ENCODE peak calls at places on chromosomes 12 and 14, in ten cellular contexts. Q is Calu3; G is A549; R is stomach; Y is CD8-positive, alpha-beta T cell; N is endothelial cell; O is ascending aorta; K is neural crest cell; V is AG10803; I is AG09309. F is an unnamed sample.

GRCh38 chr12:89162704-89163261 is 189.5 kb downstream of the DUSP6 start:
- DNase-seq in Q (no peak), G (peak), R (peak), Y (no peak), N (no peak), O (peak), K (no peak), V (peak), I (peak), F (peak)

GRCh38 chr12:125794401-125794800 is 729.2 kb downstream of the AACS start:
- DNase-seq in Q (no peak), G (no peak), R (no peak), Y (no peak), N (no peak), O (no peak), K (no peak), V (no peak), I (no peak), F (no peak)

GRCh38 chr14:105709281-105710118 is 183.1 kb downstream of the TMEM121 start:
- DNase-seq in Q (no peak), G (no peak), R (no peak), Y (no peak), N (no peak), O (no peak), K (no peak), V (no peak), I (no peak), F (no peak)

GRCh38 chr12:32718926-32719325 is 36.8 kb downstream of the YARS2 start:
- DNase-seq in Q (no peak), G (no peak), R (no peak), Y (no peak), N (no peak), O (no peak), K (no peak), V (no peak), I (no peak), F (no peak)

GRCh38 chr14:56490379-56490778 is 89.2 kb upstream of the TMEM260 start:
- DNase-seq in Q (peak), G (peak), R (no peak), Y (no peak), N (no peak), O (no peak), K (no peak), V (peak), I (no peak), F (no peak)

GRCh38 chr14:101352567-101352966 is 208.7 kb upstream of the DIO3 start:
- DNase-seq in Q (no peak), G (no peak), R (peak), Y (no peak), N (no peak), O (no peak), K (no peak), V (no peak), I (no peak), F (no peak)

GRCh38 chr12:88127855-88128254 is 14.0 kb downstream of the CEP290 start:
- DNase-seq in Q (no peak), G (no peak), R (no peak), Y (no peak), N (no peak), O (no peak), K (no peak), V (no peak), I (no peak), F (no peak)

GRCh38 chr14:95701846-95702221 is 12.1 kb downstream of the TCL1A start:
- DNase-seq in Q (no peak), G (no peak), R (no peak), Y (no peak), N (no peak), O (no peak), K (no peak), V (no peak), I (no peak), F (no peak)

GRCh38 chr14:96160030-96160912 is 44.4 kb upstream of the BDKRB2 start:
- DNase-seq in Q (no peak), G (peak), R (peak), Y (no peak), N (no peak), O (no peak), K (no peak), V (no peak), I (no peak), F (no peak)

GRCh38 chr14:67526676-67527459 is 6.2 kb upstream of the PLEKHH1 start:
- DNase-seq in Q (peak), G (peak), R (peak), Y (no peak), N (peak), O (no peak), K (peak), V (peak), I (no peak), F (no peak)

GRCh38 chr14:85619866-85620265 is 89.9 kb downstream of the FLRT2 start:
- DNase-seq in Q (no peak), G (no peak), R (no peak), Y (no peak), N (no peak), O (no peak), K (no peak), V (no peak), I (no peak), F (no peak)

GRCh38 chr12:21774358-21775129 is at the start of gene KCNJ8:
- DNase-seq in Q (no peak), G (peak), R (peak), Y (no peak), N (peak), O (peak), K (peak), V (peak), I (no peak), F (no peak)

GRCh38 chr14:33611405-33612183 is 339.3 kb downstream of the EGLN3 start:
- DNase-seq in Q (no peak), G (no peak), R (no peak), Y (no peak), N (no peak), O (no peak), K (no peak), V (peak), I (no peak), F (no peak)

GRCh38 chr14:52277552-52277951 is 10.1 kb downstream of the PTGDR start:
- DNase-seq in Q (no peak), G (no peak), R (no peak), Y (no peak), N (no peak), O (no peak), K (no peak), V (no peak), I (no peak), F (no peak)

GRCh38 chr12:116244474-116245090 is 32.9 kb downstream of the MED13L start:
- DNase-seq in Q (no peak), G (no peak), R (no peak), Y (no peak), N (no peak), O (no peak), K (no peak), V (no peak), I (no peak), F (no peak)

GRCh38 chr12:27652174-27652763 is 44.0 kb upstream of the REP15 start:
- DNase-seq in Q (peak), G (peak), R (peak), Y (peak), N (peak), O (no peak), K (peak), V (peak), I (peak), F (no peak)

GRCh38 chr14:52918486-52918885 is 32.4 kb downstream of the FERMT2 start:
- DNase-seq in Q (no peak), G (peak), R (no peak), Y (no peak), N (no peak), O (no peak), K (no peak), V (peak), I (no peak), F (peak)

GRCh38 chr12:12807970-12808702 is 5.0 kb upstream of the DDX47 start:
- DNase-seq in Q (no peak), G (no peak), R (peak), Y (peak), N (no peak), O (peak), K (no peak), V (no peak), I (no peak), F (peak)

GRCh38 chr12:118136559-118137003 is 657 bp downstream of the PEBP1 start:
- DNase-seq in Q (peak), G (peak), R (peak), Y (peak), N (peak), O (peak), K (peak), V (peak), I (no peak), F (peak)

GRCh38 chr12:112684742-112685141 is 106.8 kb upstream of the RPH3A start:
- DNase-seq in Q (no peak), G (peak), R (no peak), Y (no peak), N (no peak), O (no peak), K (no peak), V (no peak), I (no peak), F (no peak)

GRCh38 chr14:36656769-36657408 is 4.8 kb upstream of the PAX9 start:
- DNase-seq in Q (no peak), G (no peak), R (no peak), Y (no peak), N (no peak), O (no peak), K (no peak), V (no peak), I (no peak), F (no peak)

GRCh38 chr14:36657409-36658090 is 4.1 kb upstream of the PAX9 start:
- DNase-seq in Q (no peak), G (no peak), R (no peak), Y (no peak), N (no peak), O (no peak), K (no peak), V (no peak), I (no peak), F (no peak)

GRCh38 chr14:36655054-36655381 is 6.6 kb upstream of the PAX9 start:
- DNase-seq in Q (no peak), G (no peak), R (no peak), Y (no peak), N (no peak), O (no peak), K (no peak), V (no peak), I (no peak), F (no peak)

GRCh38 chr14:36655571-36655962 is 6.1 kb upstream of the PAX9 start:
- DNase-seq in Q (no peak), G (no peak), R (no peak), Y (no peak), N (no peak), O (no peak), K (no peak), V (no peak), I (no peak), F (no peak)

DNA sequence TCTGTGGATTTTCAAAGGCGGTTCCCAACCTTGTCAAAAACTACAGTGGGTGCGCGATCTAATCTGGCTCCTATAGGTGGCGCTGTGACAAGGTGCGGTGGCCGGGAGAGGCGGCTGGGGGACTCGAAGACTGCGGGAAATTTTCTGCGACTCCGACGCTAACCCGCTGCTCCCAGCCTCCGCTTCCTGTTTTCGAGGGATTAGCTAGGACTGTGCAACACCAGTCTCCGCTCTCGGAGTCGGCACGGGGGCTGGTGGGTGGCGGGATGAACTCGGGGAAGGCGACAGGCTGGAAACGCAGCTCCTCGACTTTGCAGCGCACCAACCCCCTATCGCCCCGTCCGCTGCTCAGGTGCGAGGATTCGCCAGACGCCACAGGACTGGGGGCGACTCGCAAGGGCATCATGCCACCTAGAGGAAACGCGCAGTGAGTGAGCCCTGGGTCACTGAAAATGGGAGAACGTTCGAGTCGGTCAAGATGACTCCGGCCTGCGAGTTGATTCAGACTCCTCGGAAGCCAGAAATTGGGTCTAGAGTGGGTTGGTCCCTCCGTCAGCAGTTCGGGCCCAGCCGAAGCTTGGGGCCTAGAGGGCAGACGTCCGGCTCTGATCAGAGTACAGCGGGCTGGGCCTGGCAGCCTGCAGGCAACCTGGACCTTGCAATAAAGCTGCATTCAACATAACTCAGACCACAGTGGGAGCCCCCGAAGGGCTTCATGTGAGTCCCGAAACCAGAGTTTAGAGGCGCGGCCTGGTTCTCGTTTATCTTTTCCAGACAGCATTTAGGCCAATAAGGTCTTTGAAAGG is 5.5 kb upstream of the PAX9 start:
- DNase-seq in Q (peak), G (peak), R (no peak), Y (no peak), N (peak), O (no peak), K (peak), V (no peak), I (no peak), F (no peak)
- TF ChIP-seq CTCF in Q (peak), G (peak), R (peak), Y (no peak), N (peak), O (no peak), K (peak), V (peak), I (peak), F (no peak)

GRCh38 chr14:69587389-69587788 is 12.7 kb upstream of the CCDC177 start:
- DNase-seq in Q (no peak), G (no peak), R (peak), Y (no peak), N (no peak), O (no peak), K (no peak), V (no peak), I (no peak), F (no peak)
- TF ChIP-seq CTCF in Q (no peak), G (no peak), R (no peak), Y (no peak), N (no peak), O (no peak), K (no peak), V (no peak), I (no peak), F (no peak)

GRCh38 chr14:74586681-74587362 is 25.2 kb downstream of the LTBP2 start:
- DNase-seq in Q (no peak), G (no peak), R (no peak), Y (no peak), N (no peak), O (no peak), K (no peak), V (no peak), I (no peak), F (no peak)
- TF ChIP-seq CTCF in Q (no peak), G (no peak), R (no peak), Y (no peak), N (no peak), O (no peak), K (no peak), V (no peak), I (no peak), F (no peak)

DNA sequence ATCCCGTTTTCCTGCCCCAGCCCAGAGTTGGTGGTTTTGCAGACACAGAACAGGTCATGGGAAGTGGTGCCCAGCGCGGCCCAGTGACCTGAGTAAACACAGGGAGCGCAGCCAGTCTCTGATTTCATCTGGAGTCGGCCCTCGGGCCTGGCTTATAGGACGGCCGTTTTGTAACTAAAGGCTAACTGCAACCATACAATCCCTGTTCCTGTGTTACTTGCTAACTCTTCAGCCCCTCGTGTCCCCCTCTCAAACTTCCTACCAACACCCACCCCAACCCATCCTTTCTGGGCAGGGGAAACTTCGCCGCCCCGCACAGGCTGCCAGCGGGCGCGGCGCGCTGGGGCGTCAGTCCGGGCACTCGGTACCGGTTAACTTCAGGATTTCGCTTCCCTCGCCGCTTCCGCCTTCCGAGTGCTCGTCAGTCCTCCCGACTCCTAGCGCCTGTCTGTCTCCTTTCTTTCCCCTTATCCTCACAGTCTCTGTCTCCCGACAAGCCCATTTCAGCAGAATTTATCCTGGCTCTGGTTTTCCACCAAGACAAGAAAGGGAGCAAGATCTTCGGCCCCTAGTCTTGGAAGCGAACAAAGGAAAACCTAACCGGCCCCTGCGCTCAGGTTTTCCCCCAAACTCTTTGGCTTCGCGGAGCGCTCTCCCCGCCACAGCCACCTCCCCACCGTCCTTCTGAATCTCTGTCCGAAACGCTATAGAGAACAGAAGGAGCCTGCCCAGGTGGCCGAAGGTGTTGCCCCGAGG is 2.0 kb downstream of the SIX1 start:
- DNase-seq in Q (peak), G (peak), R (no peak), Y (no peak), N (peak), O (no peak), K (no peak), V (peak), I (no peak), F (no peak)
- TF ChIP-seq CTCF in Q (no peak), G (no peak), R (no peak), Y (no peak), N (no peak), O (no peak), K (no peak), V (no peak), I (no peak), F (no peak)

DNA sequence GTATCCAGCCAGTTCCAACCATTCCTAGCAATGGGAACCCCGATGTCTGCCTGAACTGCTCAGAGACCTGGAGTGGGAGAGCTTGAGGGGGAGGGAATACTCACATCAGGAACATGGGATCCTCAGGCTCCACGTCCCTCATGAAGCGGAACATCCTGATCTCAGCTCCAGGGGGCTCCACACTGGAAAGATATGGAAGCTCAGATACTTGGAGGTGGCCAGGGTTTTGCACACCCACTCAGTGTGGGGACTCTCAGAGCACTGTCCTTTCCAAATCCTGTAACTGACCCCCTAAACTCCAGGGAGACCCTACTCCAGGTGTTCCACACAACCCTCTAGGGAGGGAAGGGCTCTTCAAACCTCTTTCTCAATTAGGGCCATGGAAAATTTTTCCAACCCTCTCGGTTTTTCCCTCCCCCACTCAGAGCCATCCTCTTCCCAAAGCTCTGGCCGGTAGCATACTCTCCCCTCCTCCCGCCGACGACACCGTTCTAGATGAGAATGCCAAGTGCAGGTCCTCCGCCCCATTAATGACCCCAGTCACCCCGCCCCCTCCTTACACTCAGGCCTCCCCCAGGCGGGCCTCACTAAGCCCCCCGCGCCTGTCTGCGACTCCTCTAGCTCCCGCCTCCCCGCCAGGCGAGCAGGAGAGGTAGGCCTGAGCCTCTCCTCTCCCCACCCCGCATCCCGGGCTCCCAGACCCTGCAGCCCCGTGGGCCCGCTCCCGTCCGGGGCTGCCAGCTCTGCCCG is 585 bp downstream of the MLF2 start:
- DNase-seq in Q (no peak), G (peak), R (no peak), Y (peak), N (peak), O (no peak), K (no peak), V (peak), I (no peak), F (peak)
- TF ChIP-seq CTCF in Q (no peak), G (peak), R (no peak), Y (no peak), N (peak), O (no peak), K (peak), V (peak), I (peak), F (no peak)

GRCh38 chr14:100285913-100286400 is 20.3 kb downstream of the SLC25A29 start:
- DNase-seq in Q (no peak), G (no peak), R (no peak), Y (no peak), N (no peak), O (no peak), K (no peak), V (no peak), I (no peak), F (no peak)
- TF ChIP-seq CTCF in Q (no peak), G (no peak), R (no peak), Y (no peak), N (no peak), O (no peak), K (no peak), V (no peak), I (no peak), F (no peak)

GRCh38 chr14:69703047-69704046 is 63.6 kb upstream of the SRSF5 start:
- DNase-seq in Q (no peak), G (no peak), R (no peak), Y (no peak), N (peak), O (no peak), K (no peak), V (no peak), I (no peak), F (peak)
- TF ChIP-seq CTCF in Q (no peak), G (no peak), R (no peak), Y (no peak), N (no peak), O (no peak), K (no peak), V (no peak), I (no peak), F (no peak)

GRCh38 chr14:50999726-51000125 is 55.4 kb upstream of the PYGL start:
- DNase-seq in Q (no peak), G (peak), R (no peak), Y (no peak), N (no peak), O (no peak), K (no peak), V (no peak), I (no peak), F (no peak)
- TF ChIP-seq CTCF in Q (no peak), G (peak), R (no peak), Y (no peak), N (no peak), O (no peak), K (no peak), V (no peak), I (no peak), F (no peak)

GRCh38 chr14:71863049-71863448 is 69.2 kb upstream of the RGS6 start:
- DNase-seq in Q (no peak), G (no peak), R (no peak), Y (no peak), N (no peak), O (no peak), K (no peak), V (no peak), I (no peak), F (no peak)
- TF ChIP-seq CTCF in Q (no peak), G (no peak), R (no peak), Y (no peak), N (peak), O (no peak), K (peak), V (peak), I (peak), F (no peak)

GRCh38 chr12:107423531-107423930 is 262.1 kb upstream of the PWP1 start:
- DNase-seq in Q (no peak), G (no peak), R (no peak), Y (no peak), N (no peak), O (no peak), K (no peak), V (no peak), I (no peak), F (no peak)
- TF ChIP-seq CTCF in Q (no peak), G (no peak), R (no peak), Y (no peak), N (no peak), O (no peak), K (no peak), V (no peak), I (no peak), F (no peak)

F was measured in CD14-positive monocyte.